ENCODE peak calls at places on chromosomes 7 and 10, in four cellular contexts. R is endothelial cell, C is epithelial cell of esophagus, F is anterior cingulate cortex. T is an unnamed sample.

GRCh38 chr7:148847815-148848726 is 36.0 kb downstream of the EZH2 start:
- DNase-seq in R (no peak), C (no peak), F (no peak), T (no peak)

GRCh38 chr10:47291682-47292081 is 8.3 kb upstream of the GDF10 start:
- DNase-seq in R (no peak), C (no peak), F (no peak), T (no peak)

GRCh38 chr7:47636693-47637175 is 54.8 kb upstream of the TNS3 start:
- DNase-seq in R (no peak), C (no peak), F (no peak), T (no peak)

GRCh38 chr7:64555046-64555445 is 7.8 kb downstream of the ZNF680 start:
- DNase-seq in R (no peak), C (no peak), F (no peak), T (no peak)

GRCh38 chr10:131968949-131969348 is 12.8 kb downstream of the BNIP3 start:
- DNase-seq in R (no peak), C (no peak), F (no peak), T (no peak)

GRCh38 chr10:99461230-99461629 is 30.8 kb upstream of the GOT1 start:
- DNase-seq in R (no peak), C (peak), F (no peak), T (peak)

GRCh38 chr10:46520941-46521340 is 35.5 kb downstream of the GPRIN2 start:
- DNase-seq in R (no peak), C (peak), F (no peak), T (no peak)

GRCh38 chr7:48096273-48096672 is 7.2 kb downstream of the UPP1 start:
- DNase-seq in R (no peak), C (no peak), F (no peak), T (no peak)

GRCh38 chr10:78807504-78808202 is 261.1 kb upstream of the ZMIZ1 start:
- DNase-seq in R (no peak), C (no peak), F (no peak), T (no peak)

GRCh38 chr10:88232029-88232895 is 350.9 kb downstream of the RNLS start:
- DNase-seq in R (no peak), C (no peak), F (no peak), T (no peak)

GRCh38 chr7:67361150-67361549 is 364.5 kb downstream of the TYW1 start:
- DNase-seq in R (no peak), C (no peak), F (no peak), T (no peak)

GRCh38 chr10:71365366-71365765 is 31.4 kb upstream of the CDH23 start:
- DNase-seq in R (no peak), C (no peak), F (no peak), T (no peak)

GRCh38 chr10:81963606-81964005 is 88.6 kb downstream of the NRG3 start:
- DNase-seq in R (no peak), C (no peak), F (no peak), T (no peak)

GRCh38 chr7:29113384-29114102 is 32.8 kb downstream of the CPVL start:
- DNase-seq in R (peak), C (peak), F (no peak), T (peak)

GRCh38 chr7:91344911-91345310 is 80.7 kb downstream of the FZD1 start:
- DNase-seq in R (no peak), C (no peak), F (no peak), T (no peak)

GRCh38 chr7:111517441-111518037 is 44.8 kb downstream of the IMMP2L start:
- DNase-seq in R (no peak), C (peak), F (no peak), T (no peak)

GRCh38 chr7:27167170-27167505 is 1.8 kb upstream of the HOXA9 start:
- DNase-seq in R (no peak), C (no peak), F (no peak), T (peak)

GRCh38 chr7:1368682-1369571 is 90.3 kb downstream of the MICALL2 start:
- DNase-seq in R (peak), C (no peak), F (no peak), T (no peak)

GRCh38 chr7:7274782-7275181 is 92.4 kb downstream of the C1GALT1 start:
- DNase-seq in R (no peak), C (peak), F (no peak), T (peak)

GRCh38 chr7:151409555-151410404 is at the start of gene WDR86:
- DNase-seq in R (peak), C (no peak), F (no peak), T (no peak)

GRCh38 chr10:88992945-88993537 is 2.4 kb downstream of the FAS start:
- DNase-seq in R (no peak), C (peak), F (no peak), T (no peak)

GRCh38 chr7:28024786-28025334 is 155.7 kb downstream of the JAZF1 start:
- DNase-seq in R (no peak), C (no peak), F (no peak), T (no peak)

GRCh38 chr10:105743343-105744056 is 1102.4 kb downstream of the SORCS3 start:
- DNase-seq in R (no peak), C (peak), F (peak), T (no peak)

GRCh38 chr10:79137826-79138225 is 69.1 kb downstream of the ZMIZ1 start:
- DNase-seq in R (no peak), C (no peak), F (no peak), T (no peak)

GRCh38 chr7:9939171-9939570 is 1034.5 kb upstream of the PHF14 start:
- DNase-seq in R (no peak), C (no peak), F (no peak), T (no peak)

GRCh38 chr10:120715214-120715613 is 135.9 kb upstream of the WDR11 start:
- DNase-seq in R (no peak), C (no peak), F (no peak), T (no peak)

GRCh38 chr10:119359025-119359424 is 151.7 kb downstream of the GRK5 start:
- DNase-seq in R (no peak), C (no peak), F (no peak), T (no peak)

GRCh38 chr10:9198611-9199010 is 1144.1 kb downstream of the GATA3 start:
- DNase-seq in R (no peak), C (peak), F (no peak), T (peak)

T was measured in HFFc6.